ENCODE peak calls at places on chromosome 17, in seven cellular contexts. R, O, I, N, P, S and W are unnamed samples.
A peak's percentile ranks its signal among the peaks of the same experiment; 100 is the strongest.

GRCh38 chr17:1229354-1229890 is 40.8 kb upstream of the BHLHA9 start:
- DNase-seq in S (peak; percentile 48), O (peak; percentile 69), N (peak; percentile 67), R (peak; percentile 59), I (no peak), P (no peak), W (peak; percentile 34)

GRCh38 chr17:46158323-46159296 is 34.6 kb downstream of the KANSL1 start:
- DNase-seq in N (no peak), I (no peak), S (no peak), O (no peak), R (no peak), P (no peak), W (no peak)

GRCh38 chr17:41177727-41178271 is at the start of gene KRTAP4-2:
- DNase-seq in I (peak; percentile 56), S (no peak), N (no peak), O (no peak), P (no peak), R (no peak), W (no peak)

GRCh38 chr17:63537991-63538692 is 12.1 kb upstream of the DCAF7 start:
- DNase-seq in P (no peak), S (no peak), O (peak; percentile 40), R (no peak), N (no peak), I (no peak), W (no peak)

GRCh38 chr17:79740413-79740812 is 9.7 kb downstream of the ENPP7 start:
- DNase-seq in S (no peak), O (no peak), R (no peak), P (no peak), I (no peak), N (no peak), W (no peak)

GRCh38 chr17:46764709-46765401 is 53.6 kb downstream of the WNT3 start:
- DNase-seq in R (no peak), I (peak; percentile 54), O (peak; percentile 83), N (peak; percentile 67), P (peak; percentile 69), S (peak; percentile 70), W (no peak)

GRCh38 chr17:37088459-37088858 is 139.7 kb downstream of the AATF start:
- DNase-seq in I (no peak), P (no peak), R (no peak), S (no peak), N (no peak), O (no peak), W (no peak)

GRCh38 chr17:51595965-51596364 is 335.6 kb downstream of the UTP18 start:
- DNase-seq in O (no peak), P (no peak), S (no peak), N (no peak), R (no peak), I (no peak), W (no peak)

GRCh38 chr17:82434216-82434565 is 15.8 kb upstream of the OGFOD3 start:
- DNase-seq in R (no peak), N (no peak), S (no peak), O (no peak), I (no peak), P (no peak), W (no peak)

GRCh38 chr17:43211123-43211479 is 574 bp upstream of the TMEM106A start:
- DNase-seq in I (no peak), S (no peak), R (no peak), N (no peak), O (peak; percentile 17), P (no peak), W (no peak)

GRCh38 chr17:28460901-28461300 is 12.5 kb upstream of the SLC13A2 start:
- DNase-seq in S (no peak), R (peak; percentile 33), I (no peak), N (no peak), O (no peak), P (no peak), W (no peak)

GRCh38 chr17:933168-934083 is 46.1 kb downstream of the NXN start:
- DNase-seq in N (no peak), S (no peak), R (peak; percentile 90), P (peak; percentile 92), I (peak; percentile 46), O (peak; percentile 86), W (peak; percentile 37)

GRCh38 chr17:45029758-45030423 is 21.5 kb downstream of the DCAKD start:
- DNase-seq in R (no peak), N (no peak), S (no peak), I (no peak), O (no peak), P (no peak), W (no peak)

GRCh38 chr17:6823011-6823442 is 8.5 kb downstream of the TEKT1 start:
- DNase-seq in P (peak; percentile 12), O (peak; percentile 77), S (no peak), I (no peak), N (no peak), R (no peak), W (no peak)

GRCh38 chr17:82458885-82459424 is 414 bp downstream of the NARF start:
- DNase-seq in R (peak; percentile 38), I (no peak), S (no peak), O (peak; percentile 56), N (no peak), P (no peak), W (no peak)

GRCh38 chr17:46894476-46895151 is 28.3 kb upstream of the GOSR2 start:
- DNase-seq in O (no peak), R (peak; percentile 63), S (no peak), I (no peak), N (no peak), P (no peak), W (no peak)

GRCh38 chr17:74340470-74341023 is 14.5 kb downstream of the KIF19 start:
- DNase-seq in P (no peak), I (peak; percentile 25), R (no peak), N (no peak), O (no peak), S (no peak), W (no peak)

GRCh38 chr17:17175917-17176316 is 30.2 kb downstream of the PLD6 start:
- DNase-seq in R (no peak), I (no peak), N (no peak), O (no peak), P (no peak), S (no peak), W (no peak)

GRCh38 chr17:37026534-37026875 is 77.8 kb downstream of the AATF start:
- DNase-seq in P (no peak), I (no peak), S (no peak), O (no peak), R (no peak), N (no peak), W (no peak)

GRCh38 chr17:1716912-1717695 is 6.9 kb upstream of the TLCD2 start:
- DNase-seq in S (peak; percentile 97), N (peak; percentile 98), R (peak; percentile 99), O (peak; percentile 100), I (peak; percentile 94), P (peak; percentile 99), W (peak; percentile 98)

GRCh38 chr17:60077672-60078519 is 825 bp downstream of the HEATR6 start:
- DNase-seq in R (no peak), S (no peak), O (peak; percentile 69), N (no peak), I (no peak), P (peak; percentile 68), W (no peak)

GRCh38 chr17:20203761-20204263 is 194.7 kb downstream of the SPECC1 start:
- DNase-seq in N (no peak), P (no peak), R (no peak), S (no peak), O (peak; percentile 28), I (no peak), W (no peak)

GRCh38 chr17:20205609-20206008 is 196.4 kb downstream of the SPECC1 start:
- DNase-seq in P (no peak), I (no peak), N (no peak), R (no peak), S (no peak), O (no peak), W (no peak)

GRCh38 chr17:20202141-20202574 is 193.0 kb downstream of the SPECC1 start:
- DNase-seq in R (no peak), N (no peak), P (no peak), I (no peak), O (no peak), S (no peak), W (no peak)

GRCh38 chr17:20201059-20201458 is 191.9 kb downstream of the SPECC1 start:
- DNase-seq in R (no peak), S (no peak), N (no peak), P (no peak), I (no peak), O (no peak), W (no peak)

DNA sequence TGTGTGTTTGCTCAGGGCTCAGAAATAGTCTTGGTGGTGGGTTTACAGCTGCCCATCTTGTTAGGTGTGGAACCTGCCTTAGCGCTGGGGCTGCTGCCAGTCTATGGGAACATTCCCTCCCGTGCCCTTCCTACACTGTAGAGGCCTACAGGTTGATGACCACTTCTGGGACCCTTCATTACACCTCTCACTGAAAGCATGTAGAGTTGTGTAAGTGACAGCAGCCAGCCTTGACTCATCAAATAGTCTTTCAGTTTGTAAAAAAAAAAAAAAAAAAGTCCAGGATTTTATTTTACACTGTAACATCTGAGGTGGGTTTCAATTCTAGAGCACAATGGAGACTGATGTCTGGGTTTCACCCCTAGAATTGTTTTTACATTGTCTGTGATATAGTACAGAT is 193.9 kb downstream of the SPECC1 start:
- DNase-seq in N (no peak), S (no peak), O (peak; percentile 39), P (no peak), R (no peak), I (no peak), W (no peak)
- H3K4me1 ChIP-seq in N (no peaks in the 10 kb centered on the region), S (no peaks in the 10 kb centered on the region), O (peaks cover 31% of the 10 kb centered on the region), P (peaks cover 14% of the 10 kb centered on the region), R (peaks cover 7% of the 10 kb centered on the region), I (no peaks in the 10 kb centered on the region), W (no peaks in the 10 kb centered on the region)

GRCh38 chr17:8018436-8018835 is 16.0 kb downstream of the GUCY2D start:
- DNase-seq in R (no peak), N (no peak), O (no peak), P (no peak), S (no peak), I (no peak), W (no peak)
- H3K4me1 ChIP-seq in R (peaks cover 16% of the 10 kb centered on the region), N (no peaks in the 10 kb centered on the region), O (peaks cover 15% of the 10 kb centered on the region), P (no peaks in the 10 kb centered on the region), S (peaks cover 19% of the 10 kb centered on the region), I (no peaks in the 10 kb centered on the region), W (peaks cover 11% of the 10 kb centered on the region)

GRCh38 chr17:61450641-61451537 is 1.3 kb upstream of the TBX4 start:
- DNase-seq in I (no peak), R (no peak), O (no peak), S (no peak), N (peak; percentile 42), P (no peak), W (no peak)
- H3K4me1 ChIP-seq in I (no peaks in the 10 kb centered on the region), R (peaks cover 18% of the 10 kb centered on the region), O (no peaks in the 10 kb centered on the region), S (peaks cover 28% of the 10 kb centered on the region), N (no peaks in the 10 kb centered on the region), P (peaks cover 11% of the 10 kb centered on the region), W (no peaks in the 10 kb centered on the region)

DNA sequence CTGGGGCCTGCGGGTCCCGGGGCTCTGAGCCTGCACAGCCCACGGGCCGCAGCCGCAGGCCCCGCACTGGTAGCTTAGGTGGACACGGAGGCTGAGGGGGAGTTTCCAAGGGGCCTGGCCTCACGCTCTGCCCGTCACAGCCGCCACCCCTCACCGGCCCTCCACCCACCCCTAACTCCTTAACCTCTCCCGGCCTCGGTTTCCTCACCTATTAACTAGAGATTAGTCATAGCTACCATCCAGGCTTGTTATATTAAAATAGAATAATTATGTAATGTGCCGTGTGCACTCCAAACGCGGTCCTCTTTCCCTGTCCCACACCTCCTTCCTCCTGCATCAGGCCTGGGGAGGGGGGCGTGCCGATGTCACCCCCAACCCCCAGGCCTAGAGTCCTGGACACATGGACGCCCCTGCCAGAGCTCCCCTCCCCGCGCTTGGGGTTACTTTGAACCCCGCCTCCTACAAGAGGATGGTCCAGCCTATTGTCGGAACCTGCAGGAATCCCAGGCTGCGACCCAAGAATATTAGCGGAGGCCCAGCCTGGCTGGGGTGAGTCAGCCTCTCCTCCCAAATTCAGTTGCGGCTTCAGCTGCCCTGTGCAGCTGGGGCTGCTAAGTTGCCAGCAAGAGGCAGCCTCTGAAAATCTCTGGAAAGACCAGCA is 17.3 kb downstream of the SOCS3 start:
- DNase-seq in S (peak; percentile 72), O (peak; percentile 97), N (no peak), P (peak; percentile 91), I (peak; percentile 78), R (no peak), W (no peak)
- H3K4me1 ChIP-seq in S (peaks cover 46% of the 10 kb centered on the region), O (peaks cover 22% of the 10 kb centered on the region), N (no peaks in the 10 kb centered on the region), P (peaks cover 35% of the 10 kb centered on the region), I (peaks cover 17% of the 10 kb centered on the region), R (peaks cover 13% of the 10 kb centered on the region), W (peaks cover 12% of the 10 kb centered on the region)